ENCODE peak calls at places on chromosomes 3 and 15, in four cellular contexts. A is WTC11, T is K562, M is GM12878. P is an unnamed sample.
A peak's percentile ranks its signal among the peaks of the same experiment; 100 is the strongest.

GRCh38 chr3:22236490-22237271 is 485.7 kb upstream of the ZNF385D start:
- DNase-seq in A (no peak), T (no peak), M (no peak), P (no peak)

GRCh38 chr15:29747837-29748417 is 74.3 kb downstream of the TJP1 start:
- DNase-seq in A (no peak), T (no peak), M (no peak), P (peak; percentile 3)

GRCh38 chr3:182323898-182324297 is 469.4 kb upstream of the ATP11B start:
- DNase-seq in A (no peak), T (no peak), M (no peak), P (no peak)

GRCh38 chr15:29133321-29133720 is 136.3 kb downstream of the NSMCE3 start:
- DNase-seq in A (no peak), T (no peak), M (no peak), P (no peak)

GRCh38 chr3:123586131-123586530 is 1.3 kb upstream of the HACD2 start:
- DNase-seq in A (peak; percentile 70), T (peak; percentile 9), M (no peak), P (peak; percentile 72)

GRCh38 chr15:70512772-70513362 is 250.5 kb downstream of the UACA start:
- DNase-seq in A (peak; percentile 84), T (peak; percentile 79), M (no peak), P (peak; percentile 47)

GRCh38 chr3:3631114-3631513 is 168.1 kb upstream of the LRRN1 start:
- DNase-seq in A (no peak), T (no peak), M (no peak), P (no peak)

GRCh38 chr15:70450142-70450443 is 313.3 kb downstream of the UACA start:
- DNase-seq in A (no peak), T (no peak), M (no peak), P (no peak)

GRCh38 chr3:123028233-123028828 is 768 bp upstream of the SEMA5B start:
- DNase-seq in A (peak; percentile 29), T (peak; percentile 53), M (no peak), P (peak; percentile 13)

GRCh38 chr3:120077726-120078125 is 16.5 kb downstream of the GSK3B start:
- DNase-seq in A (no peak), T (no peak), M (no peak), P (no peak)

GRCh38 chr3:149271669-149272068 is 50.0 kb upstream of the CP start:
- DNase-seq in A (no peak), T (no peak), M (no peak), P (no peak)

GRCh38 chr3:147574622-147575021 is 165.5 kb downstream of the ZIC1 start:
- DNase-seq in A (no peak), T (no peak), M (no peak), P (no peak)

GRCh38 chr3:69784854-69785523 is 45.7 kb downstream of the MITF start:
- DNase-seq in A (no peak), T (no peak), M (no peak), P (no peak)

GRCh38 chr15:63185206-63185605 is 4.2 kb upstream of the RAB8B start:
- DNase-seq in A (no peak), T (no peak), M (no peak), P (peak; percentile 44)

GRCh38 chr15:101255615-101256350 is 3.9 kb upstream of the CHSY1 start:
- DNase-seq in A (no peak), T (peak; percentile 67), M (no peak), P (peak; percentile 45)

GRCh38 chr3:29903600-29903999 is 622.7 kb downstream of the RBMS3 start:
- DNase-seq in A (no peak), T (no peak), M (no peak), P (no peak)

GRCh38 chr3:64214002-64214696 is 11.1 kb downstream of the PRICKLE2 start:
- DNase-seq in A (no peak), T (no peak), M (no peak), P (no peak)

GRCh38 chr3:197305854-197306253 is 7.4 kb upstream of the DLG1 start:
- DNase-seq in A (no peak), T (no peak), M (peak; percentile 75), P (no peak)

GRCh38 chr15:67240235-67241131 is 14.0 kb downstream of the AAGAB start:
- DNase-seq in A (no peak), T (no peak), M (peak; percentile 8), P (peak; percentile 13)

GRCh38 chr3:153162513-153163348 is 705 bp downstream of the RAP2B start:
- DNase-seq in A (peak; percentile 35), T (no peak), M (no peak), P (no peak)

GRCh38 chr3:38119248-38119544 is 17.7 kb downstream of the ACAA1 start:
- DNase-seq in A (no peak), T (no peak), M (no peak), P (no peak)

GRCh38 chr15:99474981-99475753 is 90.6 kb upstream of the MEF2A start:
- DNase-seq in A (no peak), T (no peak), M (no peak), P (no peak)

GRCh38 chr3:88263417-88264116 is 113.8 kb downstream of the C3orf38 start:
- DNase-seq in A (no peak), T (no peak), M (no peak), P (no peak)

GRCh38 chr3:85576091-85576690 is 617.4 kb downstream of the CADM2 start:
- DNase-seq in A (peak; percentile 75), T (peak; percentile 39), M (no peak), P (peak; percentile 44)

GRCh38 chr15:26013946-26014345 is 150.8 kb upstream of the ATP10A start:
- DNase-seq in A (peak; percentile 16), T (no peak), M (no peak), P (no peak)

GRCh38 chr3:113914646-113915045 is 33.2 kb upstream of the ZDHHC23 start:
- DNase-seq in A (no peak), T (no peak), M (no peak), P (no peak)

GRCh38 chr3:195035345-195036202 is 235.4 kb downstream of the XXYLT1 start:
- DNase-seq in A (peak; percentile 73), T (no peak), M (no peak), P (no peak)
- TF ChIP-seq ETV6 in A (no peak), T (no peak), M (no peak), P (no peak)

DNA sequence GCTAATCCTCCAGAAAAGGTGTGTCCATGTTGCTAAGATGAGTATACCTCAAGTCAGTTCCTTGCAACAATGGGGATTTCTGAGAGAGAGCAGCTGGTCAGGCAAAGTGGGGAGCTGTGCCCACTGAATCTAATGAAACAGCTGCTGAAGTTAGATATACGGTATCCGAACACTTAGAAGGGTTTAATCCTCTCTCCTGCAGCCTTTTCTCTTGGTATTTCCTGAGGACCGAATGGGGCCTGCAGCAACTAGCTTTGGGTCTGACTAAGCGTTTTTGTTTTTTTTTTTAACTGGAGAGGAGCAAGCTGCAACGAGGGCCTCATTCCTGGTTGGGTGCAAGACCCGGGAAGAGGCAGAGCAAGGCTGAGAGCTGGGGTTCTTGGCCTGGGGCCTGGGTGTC is 37.6 kb upstream of the BNC1 start:
- DNase-seq in A (no peak), T (no peak), M (no peak), P (no peak)
- TF ChIP-seq ETV6 in A (no peak), T (no peak), M (no peak), P (no peak)

DNA sequence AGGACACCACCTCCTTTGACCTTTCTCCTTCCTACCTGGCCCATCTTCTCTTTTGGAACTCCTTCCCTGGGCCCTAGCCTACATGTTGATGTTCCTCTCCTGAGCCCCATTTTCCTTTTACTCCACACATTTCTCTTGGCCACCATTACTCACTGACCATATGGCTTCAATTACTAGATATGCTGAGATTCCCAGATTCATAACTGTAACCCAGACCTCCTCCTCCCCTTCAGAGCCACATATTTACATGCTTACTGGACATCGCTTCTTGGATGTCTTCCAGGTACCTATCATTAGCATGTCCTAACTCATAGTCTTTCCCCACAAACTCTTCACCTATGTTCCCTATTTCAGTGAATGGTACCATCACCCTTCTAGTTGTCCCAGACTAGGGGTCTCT is 24.4 kb upstream of the TRIM59 start:
- DNase-seq in A (no peak), T (no peak), M (no peak), P (no peak)
- TF ChIP-seq ETV6 in A (no peak), T (no peak), M (no peak), P (no peak)

DNA sequence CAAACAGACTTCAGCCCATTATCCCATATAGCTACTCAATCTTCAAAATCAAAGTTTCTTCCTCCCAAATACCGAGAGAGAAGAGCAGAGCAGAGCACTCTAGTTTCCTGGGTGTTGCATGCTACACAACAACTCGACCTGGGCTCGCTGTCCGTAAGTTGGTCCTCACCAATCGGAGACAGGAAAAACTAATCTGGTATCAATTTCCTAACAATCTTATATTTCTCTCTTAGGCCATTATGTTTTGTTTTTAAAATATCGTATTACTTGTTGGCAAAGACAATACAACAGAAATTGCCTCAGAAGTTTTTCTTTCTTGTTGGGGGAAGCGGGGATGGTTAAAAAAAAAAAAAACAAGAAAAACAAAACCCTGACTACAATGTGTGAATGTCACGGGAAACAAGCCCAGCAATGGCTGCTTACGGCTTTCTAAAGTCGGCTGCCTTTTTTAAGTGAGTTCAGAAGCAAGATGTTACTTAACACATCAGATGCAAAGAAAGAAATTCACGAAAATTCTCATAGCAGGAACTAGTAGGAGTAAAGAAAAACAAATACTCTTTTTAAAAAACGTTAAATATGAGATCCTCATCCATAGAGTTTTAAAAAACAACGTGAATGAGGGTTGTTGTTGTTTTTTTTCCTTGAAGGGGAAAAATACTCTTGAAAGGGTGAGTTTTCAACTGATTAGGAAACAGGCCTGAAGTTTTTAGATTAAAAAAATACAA is 1.9 kb downstream of the VGLL4 start:
- DNase-seq in A (no peak), T (peak; percentile 24), M (no peak), P (no peak)
- TF ChIP-seq ETV6 in A (no peak), T (no peak), M (no peak), P (no peak)

DNA sequence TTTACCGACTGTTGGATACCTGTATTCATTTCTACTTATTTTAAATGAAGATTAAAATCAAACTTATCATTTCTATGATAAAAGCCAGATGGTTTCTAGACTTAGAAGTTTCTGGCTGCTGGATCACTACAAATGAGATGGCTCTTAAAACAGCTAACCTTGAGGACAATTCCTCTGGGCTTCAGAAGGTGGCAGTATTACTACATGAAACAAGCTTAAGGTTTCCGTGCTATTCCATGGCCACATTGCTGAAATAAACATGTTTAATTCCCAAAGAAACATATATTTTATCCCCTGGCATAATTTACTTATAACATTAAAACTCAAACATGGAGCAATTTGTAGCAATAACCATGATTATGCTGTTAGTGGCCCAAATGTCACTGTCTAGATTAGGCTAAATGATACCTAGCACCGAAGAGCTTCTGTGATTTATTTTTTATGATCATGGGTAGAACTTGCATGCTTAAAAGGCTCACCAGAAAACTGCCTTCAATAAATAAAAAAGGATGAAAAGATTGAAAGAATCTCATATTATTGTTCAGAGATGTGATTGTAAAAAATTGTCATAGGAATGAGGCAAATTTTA is 204.0 kb upstream of the NANOGP8 start:
- DNase-seq in A (no peak), T (peak; percentile 19), M (no peak), P (peak; percentile 44)
- TF ChIP-seq ETV6 in A (no peak), T (no peak), M (no peak), P (no peak)

DNA sequence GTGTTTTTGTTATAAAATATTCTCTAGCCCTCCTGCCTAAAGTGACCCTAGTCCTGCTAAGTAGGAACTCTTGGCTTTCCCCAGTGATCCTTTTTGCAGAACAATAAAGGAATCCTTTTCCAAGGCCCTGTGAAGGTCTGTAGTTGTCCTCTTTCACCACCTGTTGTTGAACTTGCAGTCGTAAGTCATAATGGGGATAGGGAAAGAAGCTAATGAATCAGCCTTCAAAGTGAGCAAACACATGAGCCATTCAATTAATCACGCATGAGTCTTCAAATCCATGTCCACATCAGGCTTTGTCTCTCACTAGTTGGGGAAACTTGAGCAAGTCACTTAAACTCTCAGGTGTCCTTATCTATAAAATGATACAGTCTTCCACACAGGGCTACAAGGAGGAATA is 27.6 kb downstream of the ZNF860 start:
- DNase-seq in A (no peak), T (no peak), M (no peak), P (peak; percentile 28)
- TF ChIP-seq ETV6 in A (no peak), T (no peak), M (no peak), P (no peak)

GRCh38 chr3:8629151-8630021 is 15.2 kb downstream of the SSUH2 start:
- DNase-seq in A (no peak), T (peak; percentile 90), M (peak; percentile 12), P (no peak)
- TF ChIP-seq ETV6 in A (no peak), T (no peak), M (no peak), P (no peak)

P was measured in HepG2.